ENCODE peak calls at places on chromosomes 16 and 17, in six cellular contexts. F, I, H, J, T and X are unnamed samples. For H3K27me3, the result is how much of the 10 kb centered on the place peaks cover.

GRCh38 chr16:66020061-66020460 is 346.4 kb upstream of the CDH5 start:
- DNase-seq in I (peak), H (no peak), T (no peak), F (no peak), J (no peak), X (no peak)

GRCh38 chr17:4858880-4859260 is 25.7 kb downstream of the MINK1 start:
- DNase-seq in H (peak), T (peak), F (no peak), I (peak), J (no peak), X (peak)

GRCh38 chr16:84718-85452 is 6.9 kb downstream of the MPG start:
- DNase-seq in H (peak), T (peak), J (peak), F (no peak), I (peak), X (peak)

GRCh38 chr17:34299918-34300600 is 14.5 kb downstream of the CCL11 start:
- DNase-seq in F (no peak), J (no peak), T (no peak), I (peak), H (no peak), X (no peak)

GRCh38 chr17:19739241-19740201 is 8.6 kb downstream of the ALDH3A1 start:
- DNase-seq in H (no peak), T (no peak), F (no peak), I (no peak), J (no peak), X (no peak)

GRCh38 chr17:27846042-27846655 is 45.8 kb upstream of the NOS2 start:
- DNase-seq in H (no peak), F (no peak), I (no peak), T (no peak), J (peak), X (no peak)

GRCh38 chr16:51328708-51329107 is 177.6 kb upstream of the SALL1 start:
- DNase-seq in I (peak), F (no peak), H (peak), J (no peak), T (no peak), X (no peak)

GRCh38 chr16:75304521-75305363 is 53.3 kb upstream of the BCAR1 start:
- DNase-seq in F (no peak), T (peak), J (peak), I (peak), H (no peak), X (peak)

GRCh38 chr16:67767953-67768352 is 38.4 kb downstream of the RANBP10 start:
- DNase-seq in I (peak), F (no peak), T (no peak), J (no peak), H (no peak), X (no peak)

GRCh38 chr17:63696381-63696961 is 3.5 kb downstream of the LIMD2 start:
- DNase-seq in F (peak), H (no peak), J (peak), T (no peak), I (no peak), X (no peak)

GRCh38 chr16:63617990-63618763 is 1503.7 kb downstream of the CDH11 start:
- DNase-seq in T (no peak), H (no peak), F (no peak), J (peak), I (peak), X (peak)

GRCh38 chr17:48044851-48045250 is 3.3 kb upstream of the NFE2L1 start:
- DNase-seq in H (no peak), J (no peak), I (no peak), T (no peak), F (no peak), X (no peak)

GRCh38 chr16:57600048-57600835 is 28.2 kb upstream of the ADGRG1 start:
- DNase-seq in F (peak), H (no peak), J (peak), I (no peak), T (peak), X (peak)

GRCh38 chr17:15475620-15476354 is 8.4 kb upstream of the CDRT4 start:
- DNase-seq in H (no peak), F (no peak), I (peak), J (no peak), T (peak), X (no peak)

GRCh38 chr17:82743344-82744219 is 8.2 kb downstream of the FN3K start:
- DNase-seq in T (no peak), H (no peak), F (no peak), J (no peak), I (no peak), X (no peak)

GRCh38 chr17:48488548-48489106 is 42.2 kb downstream of the HOXB1 start:
- DNase-seq in I (no peak), J (no peak), T (peak), H (no peak), F (no peak), X (no peak)

GRCh38 chr17:2782030-2782429 is 14.2 kb upstream of the RAP1GAP2 start:
- DNase-seq in H (no peak), J (no peak), I (peak), F (no peak), T (no peak), X (no peak)

GRCh38 chr16:1537763-1538289 is 4.4 kb downstream of the TMEM204 start:
- DNase-seq in J (no peak), F (no peak), I (no peak), H (no peak), T (no peak), X (no peak)

GRCh38 chr16:30557397-30557949 is 701 bp downstream of the ZNF764 start:
- DNase-seq in I (peak), T (peak), F (peak), H (peak), J (peak), X (no peak)

GRCh38 chr17:30236807-30237206 is 1.3 kb upstream of the SLC6A4 start:
- DNase-seq in T (no peak), F (peak), H (no peak), J (peak), I (peak), X (peak)

GRCh38 chr17:29251969-29252866 is 5.6 kb downstream of the CRYBA1 start:
- DNase-seq in I (peak), T (no peak), J (no peak), F (peak), H (no peak), X (no peak)

GRCh38 chr16:58384437-58385055 is 7.7 kb upstream of the GINS3 start:
- DNase-seq in H (no peak), T (no peak), J (no peak), F (no peak), I (no peak), X (no peak)

GRCh38 chr16:10561001-10561400 is 19.4 kb downstream of the EMP2 start:
- DNase-seq in J (no peak), H (no peak), F (no peak), I (no peak), T (no peak), X (no peak)

GRCh38 chr17:76408037-76408849 is 23.8 kb downstream of the SPHK1 start:
- DNase-seq in I (no peak), J (peak), F (peak), T (no peak), H (no peak), X (peak)

GRCh38 chr16:77402672-77403071 is 32.2 kb downstream of the ADAMTS18 start:
- DNase-seq in I (no peak), H (no peak), J (no peak), F (no peak), T (no peak), X (no peak)

GRCh38 chr17:74045608-74046007 is 157.9 kb upstream of the RPL38 start:
- DNase-seq in F (peak), J (no peak), I (no peak), T (no peak), H (no peak), X (no peak)

GRCh38 chr17:16269658-16270057 is 52.6 kb downstream of the PIGL start:
- DNase-seq in F (no peak), H (no peak), J (no peak), I (peak), T (no peak), X (no peak)

GRCh38 chr17:76953066-76953465 is 84.9 kb downstream of the MGAT5B start:
- DNase-seq in H (no peak), I (no peak), J (no peak), T (no peak), F (no peak), X (no peak)

GRCh38 chr17:82358467-82359350 is at the start of gene TEX19:
- DNase-seq in I (no peak), F (no peak), T (no peak), H (no peak), J (no peak), X (no peak)

GRCh38 chr16:53356478-53357207 is 77.6 kb upstream of the RBL2 start:
- DNase-seq in I (no peak), H (no peak), J (no peak), F (peak), T (no peak), X (no peak)

GRCh38 chr16:86910821-86911220 is 332.5 kb downstream of the FOXL1 start:
- DNase-seq in I (no peak), F (no peak), T (no peak), H (no peak), J (no peak), X (no peak)

GRCh38 chr17:34728771-34729310 is 149.5 kb downstream of the TMEM132E start:
- DNase-seq in F (no peak), J (no peak), T (peak), H (no peak), I (no peak), X (no peak)

GRCh38 chr17:42363767-42364585 is 24.3 kb downstream of the STAT3 start:
- DNase-seq in J (no peak), T (no peak), I (peak), F (no peak), H (no peak), X (no peak)

DNA sequence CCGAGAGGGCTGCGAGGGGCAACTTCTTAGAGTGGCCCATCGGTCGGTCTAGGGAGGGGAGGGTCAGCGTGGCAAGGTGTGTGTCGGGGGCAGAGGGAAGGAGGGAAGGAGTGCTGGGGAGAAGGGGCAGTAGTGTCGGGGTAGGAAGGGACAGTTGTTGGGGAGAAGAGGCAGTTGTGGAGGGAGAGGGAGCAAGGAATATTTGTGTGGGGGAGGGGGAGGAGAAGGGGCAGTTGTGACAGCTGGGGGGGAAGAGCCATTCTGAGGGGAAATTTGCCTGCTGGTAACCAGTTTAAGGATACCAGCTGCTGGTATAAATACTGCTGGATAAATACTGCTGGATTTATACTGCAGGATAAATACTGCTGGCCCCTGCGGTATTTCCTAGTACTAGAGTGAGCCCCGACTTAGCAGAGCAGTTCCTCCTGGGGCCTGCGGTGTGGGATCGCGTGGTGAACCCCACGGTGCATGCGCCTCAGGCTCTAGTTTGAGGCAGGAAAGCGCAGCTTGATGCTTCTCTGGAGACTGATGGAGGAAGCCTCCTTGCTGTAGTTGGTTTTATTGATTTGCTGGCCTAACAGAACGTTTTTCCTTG is 309 bp downstream of the DNAH2 start:
- DNase-seq in J (no peak), H (no peak), I (no peak), T (no peak), F (no peak), X (peak)
- H3K27ac ChIP-seq in J (no peak), H (peak), I (no peak), T (peak), F (no peak), X (peak)

DNA sequence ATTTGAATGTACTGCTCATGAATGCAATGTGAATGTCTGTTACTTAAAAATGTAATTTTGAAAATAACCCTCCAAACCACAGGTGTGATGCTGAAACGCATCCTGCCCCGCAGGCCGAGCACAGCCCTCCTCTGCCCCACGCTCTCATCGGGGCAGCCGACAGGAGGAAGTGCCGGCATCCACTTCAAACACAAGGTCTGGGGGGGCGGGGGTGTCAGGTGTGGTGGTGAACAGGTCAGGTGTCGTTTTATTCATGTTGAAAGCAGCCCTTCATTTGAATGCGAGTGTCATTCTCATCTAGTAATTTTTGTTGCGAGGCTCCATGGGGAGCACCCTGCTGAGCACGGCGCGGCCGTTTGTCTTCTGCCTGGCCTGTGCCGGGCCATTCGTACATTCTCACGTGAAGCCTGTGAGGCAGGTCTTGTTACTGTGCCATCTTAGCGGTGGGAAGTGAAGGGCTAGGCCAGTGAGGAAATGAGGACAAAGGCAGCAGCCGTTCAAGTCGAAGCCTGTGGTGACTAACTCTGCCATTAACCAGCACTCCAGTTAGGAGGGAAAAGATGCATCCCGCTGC is 1.8 kb downstream of the ACSF3 start:
- DNase-seq in T (no peak), J (no peak), F (no peak), I (no peak), H (no peak), X (no peak)
- H3K4me3 ChIP-seq in T (no peak), J (no peak), F (no peak), I (no peak), H (no peak), X (no peak)

GRCh38 chr17:31476525-31477416 is 85.3 kb downstream of the RAB11FIP4 start:
- DNase-seq in I (no peak), J (no peak), T (no peak), H (no peak), F (no peak), X (no peak)
- H3K27me3 ChIP-seq in I (under half), J (under half), T (under half), H (under half), F (under half), X (under half)

DNA sequence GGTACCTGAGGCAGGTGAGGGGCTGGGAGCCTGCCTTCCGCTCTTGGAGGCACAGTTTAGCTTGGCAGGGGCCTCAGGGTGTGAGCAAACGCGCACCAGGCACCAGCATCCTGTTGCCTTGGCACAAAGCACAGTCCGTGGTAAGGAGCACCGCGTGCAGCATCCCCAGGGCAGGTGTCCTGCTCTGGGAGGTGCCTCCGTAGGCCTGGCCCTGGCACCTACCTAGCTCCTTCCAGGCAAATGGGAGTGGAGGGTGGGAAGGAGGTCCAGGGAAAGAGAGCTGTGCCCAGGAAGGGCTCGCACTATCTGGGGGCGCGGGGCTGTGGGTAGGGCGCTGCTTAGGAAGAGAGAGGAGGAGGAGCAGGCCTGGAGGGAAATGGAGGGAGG is 3.1 kb upstream of the GSE1 start:
- DNase-seq in J (no peak), T (no peak), F (no peak), H (no peak), I (no peak), X (no peak)
- H3K27ac ChIP-seq in J (no peak), T (no peak), F (no peak), H (no peak), I (peak), X (peak)